ENCODE peak calls at places on chromosomes 3 and 15, in nine cellular contexts. T is choroid plexus epithelial cell; Y is cardiac muscle cell; M is stimulated activated CD8-positive, alpha-beta memory T cell treated with anti-CD3 and anti-CD28 coated beads, Interleukin-2, amount 100 ng/mL, for 48 hours; B is caudate nucleus; J is memory B cell; A is H54; H is GM04504; Q is NCI-H2029 treated with DMSO at 0.1 percent for 48 hours. X is an unnamed sample.
A peak's percentile ranks its signal among the peaks of the same experiment; 100 is the strongest.

GRCh38 chr3:9769426-9770275 is at the start of gene CAMK1:
- DNase-seq in B (no peak), A (peak; percentile 86), H (peak; percentile 32), Q (peak; percentile 22), M (peak; percentile 62), Y (peak; percentile 88), T (peak; percentile 57), J (no peak), X (no peak)

GRCh38 chr15:31230630-31231485 is 95.8 kb upstream of the KLF13 start:
- DNase-seq in Y (no peak), M (no peak), J (peak; percentile 69), T (no peak), B (no peak), H (no peak), A (no peak), Q (no peak), X (no peak)

GRCh38 chr3:24494616-24495333 is at the start of gene THRB:
- DNase-seq in A (no peak), B (no peak), H (no peak), Y (peak; percentile 75), Q (no peak), M (no peak), J (peak; percentile 46), T (peak; percentile 48), X (peak; percentile 67)

GRCh38 chr3:56761887-56762605 is 39.7 kb downstream of the ARHGEF3 start:
- DNase-seq in T (no peak), M (no peak), Y (no peak), Q (no peak), J (no peak), A (no peak), B (no peak), H (no peak), X (no peak)

GRCh38 chr15:71171195-71171594 is 55.9 kb downstream of the THSD4 start:
- DNase-seq in B (no peak), H (no peak), Y (no peak), A (no peak), J (no peak), Q (no peak), T (no peak), M (no peak), X (no peak)

GRCh38 chr3:4738737-4739274 is 240.4 kb upstream of the BHLHE40 start:
- DNase-seq in H (no peak), A (no peak), J (no peak), M (no peak), Y (no peak), T (no peak), B (no peak), Q (no peak), X (peak; percentile 66)

GRCh38 chr15:84979651-84980050 is 2.0 kb upstream of the PDE8A start:
- DNase-seq in M (no peak), B (no peak), H (no peak), Y (peak; percentile 65), Q (no peak), T (no peak), J (no peak), A (no peak), X (no peak)

GRCh38 chr15:73683257-73683623 is 943 bp upstream of the CD276 start:
- DNase-seq in Y (no peak), B (no peak), Q (no peak), M (no peak), H (no peak), A (no peak), T (no peak), J (no peak), X (no peak)

GRCh38 chr3:106688463-106688862 is 688.8 kb upstream of the CCDC54 start:
- DNase-seq in Y (no peak), B (no peak), A (peak; percentile 23), M (no peak), H (peak; percentile 80), T (peak; percentile 91), Q (peak; percentile 36), J (no peak), X (peak; percentile 85)

GRCh38 chr3:120033594-120033993 is 60.7 kb downstream of the GSK3B start:
- DNase-seq in J (no peak), Y (no peak), T (no peak), A (no peak), B (no peak), M (no peak), H (no peak), Q (no peak), X (no peak)

GRCh38 chr15:77455696-77456293 is 35.1 kb downstream of the HMG20A start:
- DNase-seq in H (peak; percentile 57), J (no peak), B (no peak), T (peak; percentile 69), M (no peak), A (no peak), Y (no peak), Q (no peak), X (no peak)

GRCh38 chr3:164418426-164418825 is 659.9 kb downstream of the SI start:
- DNase-seq in M (no peak), J (no peak), B (no peak), A (no peak), T (peak; percentile 2), H (no peak), Y (peak; percentile 42), Q (peak; percentile 97), X (no peak)

GRCh38 chr15:62648954-62649353 is 393.6 kb upstream of the TPM1 start:
- DNase-seq in A (no peak), B (no peak), Y (peak; percentile 20), Q (no peak), H (no peak), M (no peak), J (no peak), T (peak; percentile 36), X (peak; percentile 9)

GRCh38 chr15:60534051-60534450 is 55.1 kb upstream of the ICE2 start:
- DNase-seq in T (no peak), Q (no peak), B (no peak), H (no peak), A (no peak), J (no peak), Y (no peak), M (no peak), X (no peak)

GRCh38 chr3:165389064-165389463 is 192.9 kb upstream of the SLITRK3 start:
- DNase-seq in A (no peak), J (no peak), T (no peak), Q (no peak), Y (no peak), B (no peak), M (no peak), H (no peak), X (no peak)

GRCh38 chr3:193829781-193830180 is 236.8 kb downstream of the OPA1 start:
- DNase-seq in Y (no peak), A (peak; percentile 57), T (peak; percentile 23), H (peak; percentile 9), Q (no peak), J (no peak), B (no peak), M (no peak), X (peak; percentile 94)

GRCh38 chr3:32640939-32641725 is 43.9 kb upstream of the CNOT10 start:
- DNase-seq in Q (no peak), A (no peak), T (peak; percentile 12), Y (no peak), M (no peak), H (peak; percentile 29), B (no peak), J (no peak), X (no peak)

GRCh38 chr15:67836134-67836455 is 3.8 kb downstream of the RNU6-1 start:
- DNase-seq in J (no peak), B (no peak), M (no peak), A (no peak), Q (no peak), H (no peak), Y (no peak), T (no peak), X (no peak)

GRCh38 chr3:43455233-43455632 is 166.6 kb downstream of the ANO10 start:
- DNase-seq in Y (peak; percentile 5), Q (no peak), H (peak; percentile 13), J (no peak), T (peak; percentile 16), A (peak; percentile 61), M (no peak), B (no peak), X (peak; percentile 22)

GRCh38 chr3:62161306-62161705 is 212.0 kb downstream of the FEZF2 start:
- DNase-seq in Y (no peak), A (no peak), J (no peak), Q (no peak), B (no peak), M (no peak), H (peak; percentile 42), T (peak; percentile 76), X (no peak)

GRCh38 chr3:170007031-170007663 is 30.6 kb upstream of the GPR160 start:
- DNase-seq in Y (no peak), Q (no peak), A (no peak), T (peak; percentile 92), J (no peak), M (peak; percentile 5), B (no peak), H (peak; percentile 11), X (no peak)

GRCh38 chr3:45572755-45573154 is 21.8 kb upstream of the LIMD1 start:
- DNase-seq in H (no peak), M (no peak), Y (peak; percentile 70), A (no peak), B (no peak), T (no peak), Q (no peak), J (no peak), X (no peak)

GRCh38 chr15:87287156-87287555 is 969.4 kb downstream of the NTRK3 start:
- DNase-seq in H (peak; percentile 61), J (no peak), A (no peak), M (no peak), B (no peak), T (peak; percentile 83), Y (no peak), Q (no peak), X (peak; percentile 98)

GRCh38 chr15:61382927-61383326 is 153.8 kb upstream of the RORA start:
- DNase-seq in Y (no peak), A (no peak), J (no peak), Q (no peak), T (peak; percentile 15), H (peak; percentile 22), M (no peak), B (no peak), X (no peak)

GRCh38 chr15:89575656-89576416 is 567 bp downstream of the TICRR start:
- DNase-seq in Q (no peak), A (no peak), B (no peak), T (peak; percentile 21), M (peak; percentile 16), H (no peak), J (peak; percentile 28), Y (peak; percentile 18), X (no peak)

X was measured in foreskin keratinocyte.